ENCODE peak calls at places on chromosomes 4 and X, in nine cellular contexts. K is left ventricle myocardium inferior, Q is stomach, F is fibroblast of lung, D is Panc1, H is lung, P is A549, M is astrocyte of the spinal cord, Y is endodermal cell. I is an unnamed sample.

GRCh38 chr4:123399638-123400358 is 3.2 kb downstream of the SPRY1 start:
- DNase-seq in Y (no peak), P (no peak), F (peak), D (no peak), Q (no peak), K (no peak), M (peak), H (no peak), I (peak)

GRCh38 chrX:5559386-5559785 is 669.3 kb downstream of the NLGN4X start:
- DNase-seq in Q (no peak), K (no peak), F (no peak), Y (no peak), P (no peak), M (no peak), H (no peak), D (no peak), I (no peak)

GRCh38 chrX:39654952-39655351 is 442.8 kb downstream of the BCOR start:
- DNase-seq in F (no peak), K (no peak), Q (no peak), H (no peak), M (no peak), Y (no peak), D (no peak), P (no peak), I (no peak)

GRCh38 chr4:7813674-7814073 is 126.0 kb downstream of the AFAP1 start:
- DNase-seq in Q (no peak), H (peak), K (no peak), M (peak), F (peak), Y (no peak), D (no peak), P (peak), I (peak)

GRCh38 chr4:48329193-48329592 is 12.1 kb upstream of the SLAIN2 start:
- DNase-seq in K (no peak), P (peak), F (no peak), H (no peak), M (no peak), D (no peak), Q (no peak), Y (no peak), I (no peak)

GRCh38 chrX:140034916-140035315 is 69.6 kb upstream of the CXorf66 start:
- DNase-seq in M (peak), F (no peak), D (no peak), Q (no peak), H (no peak), K (no peak), Y (no peak), P (peak), I (no peak)

GRCh38 chr4:77776182-77777134 is 42.7 kb downstream of the CNOT6L start:
- DNase-seq in D (no peak), P (no peak), F (peak), Q (no peak), Y (no peak), K (no peak), H (no peak), M (peak), I (peak)

GRCh38 chr4:1217366-1217765 is 31.6 kb downstream of the CTBP1 start:
- DNase-seq in H (no peak), Y (no peak), P (no peak), D (no peak), Q (no peak), F (no peak), K (no peak), M (no peak), I (no peak)

GRCh38 chr4:149168645-149169044 is 647.0 kb downstream of the IQCM start:
- DNase-seq in M (no peak), F (peak), Q (no peak), Y (no peak), K (no peak), P (no peak), D (no peak), H (no peak), I (peak)

GRCh38 chrX:40173662-40174593 is 76.2 kb upstream of the BCOR start:
- DNase-seq in F (peak), Y (peak), D (no peak), K (no peak), Q (peak), P (no peak), H (peak), M (no peak), I (no peak)

GRCh38 chr4:45442466-45442865 is 681.4 kb downstream of the GABRG1 start:
- DNase-seq in Y (peak), K (no peak), P (peak), D (no peak), M (peak), Q (no peak), F (no peak), H (no peak), I (peak)

GRCh38 chr4:157165935-157166334 is 54.6 kb upstream of the GRIA2 start:
- DNase-seq in Y (no peak), M (no peak), Q (no peak), D (no peak), K (no peak), P (no peak), H (no peak), F (no peak), I (no peak)

GRCh38 chrX:13685126-13685763 is 3.7 kb upstream of the RAB9A start:
- DNase-seq in H (no peak), M (no peak), F (peak), Q (no peak), P (peak), Y (no peak), K (no peak), D (no peak), I (no peak)

GRCh38 chrX:49209434-49210251 is 9.7 kb upstream of the SYP start:
- DNase-seq in D (no peak), H (no peak), P (no peak), M (no peak), K (no peak), Y (peak), Q (no peak), F (no peak), I (no peak)

GRCh38 chrX:38260231-38260630 is 39.6 kb upstream of the SRPX start:
- DNase-seq in H (no peak), M (peak), F (no peak), Y (peak), K (no peak), Q (no peak), P (peak), D (peak), I (no peak)

GRCh38 chr4:121050251-121050650 is 22.1 kb downstream of the NDNF start:
- DNase-seq in F (peak), H (no peak), M (peak), D (no peak), K (no peak), P (no peak), Q (no peak), Y (no peak), I (no peak)
- TF ChIP-seq CTCF in F (peak), H (no peak), M (peak), D (peak), K (peak), P (no peak), Q (peak), Y (peak), I (peak)

DNA sequence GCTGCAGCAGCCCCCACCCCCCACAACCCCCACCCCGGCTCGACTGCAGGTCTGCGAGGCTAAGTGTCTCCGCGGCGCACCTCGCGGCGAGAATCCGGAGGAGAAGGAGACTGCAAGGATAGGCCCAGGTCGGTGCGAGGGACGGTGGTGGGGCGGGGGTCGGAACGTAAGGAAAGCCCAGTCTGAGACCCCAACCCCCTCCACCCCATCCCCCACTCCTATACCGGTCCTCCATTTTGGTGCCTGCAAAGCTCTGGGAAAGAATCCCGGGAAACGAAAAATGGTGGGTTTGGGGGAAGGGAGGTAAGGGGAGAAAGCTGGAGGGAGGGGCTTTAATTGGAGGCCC is 614 bp downstream of the BEX3 start:
- DNase-seq in D (no peak), M (no peak), P (peak), Q (no peak), H (no peak), F (peak), Y (peak), K (no peak), I (no peak)
- H3K4me3 ChIP-seq in D (peak), M (peak), P (peak), Q (peak), H (peak), F (peak), Y (peak), K (peak), I (peak)

DNA sequence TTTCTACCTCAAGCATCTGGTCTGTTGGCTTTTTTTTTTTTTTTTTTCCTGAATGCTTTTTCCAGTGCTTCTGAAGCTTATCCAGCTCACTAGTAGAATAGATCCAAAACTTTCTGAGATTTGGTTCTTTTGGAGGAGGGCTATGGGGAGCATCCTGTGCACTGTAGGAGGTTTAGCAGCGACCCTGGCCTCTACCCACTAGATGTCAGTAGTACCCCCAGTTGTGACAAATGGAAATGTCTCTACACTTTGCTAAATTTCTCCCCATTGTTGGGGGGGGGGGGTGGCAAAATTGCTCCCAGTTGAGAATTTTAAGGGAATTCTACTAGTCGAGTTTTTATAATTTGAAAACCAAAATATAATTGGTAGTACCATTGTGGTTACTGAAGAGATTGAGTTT is 23.0 kb upstream of the PPA2 start:
- DNase-seq in D (no peak), Y (peak), K (no peak), P (no peak), H (no peak), F (no peak), M (no peak), Q (no peak), I (no peak)
- TF ChIP-seq CTCF in D (no peak), Y (peak), K (peak), P (no peak), H (no peak), F (no peak), M (peak), Q (no peak), I (peak)

DNA sequence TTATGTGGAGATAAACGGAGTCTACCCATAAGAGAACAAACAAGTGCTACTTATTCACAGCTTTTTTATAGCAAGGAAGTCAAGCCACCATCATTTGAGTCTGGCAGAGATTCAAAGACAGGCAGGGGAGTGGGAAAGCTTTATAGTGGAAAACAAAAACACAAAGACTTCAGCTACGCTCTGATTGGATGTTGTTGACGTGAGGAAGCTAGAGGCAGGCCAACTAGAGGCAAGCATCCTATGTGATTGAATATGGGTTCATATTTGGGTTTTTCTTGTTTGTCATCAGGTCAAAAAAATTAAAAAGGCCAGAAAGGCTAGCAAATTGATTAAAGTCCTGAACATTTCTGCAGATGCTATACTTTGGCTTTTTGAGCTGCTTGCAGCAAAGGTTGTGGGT is 709 bp upstream of the TCEAL4 start:
- DNase-seq in Q (no peak), P (peak), H (no peak), M (peak), D (no peak), K (no peak), F (peak), Y (no peak), I (no peak)
- H3K4me3 ChIP-seq in Q (no peak), P (no peak), H (no peak), M (no peak), D (peak), K (peak), F (peak), Y (peak), I (no peak)